ENCODE peak calls at places on chromosomes 4 and X, in five cellular contexts. Y is CD4-positive, alpha-beta T cell; S is hepatocyte; U is lung microvascular endothelial cell; W is hypothalamus. Q is an unnamed sample.

GRCh38 chr4:150588341-150588740 is 6.4 kb downstream of the MAB21L2 start:
- DNase-seq in Y (no peak), S (no peak), U (no peak), W (no peak), Q (no peak)

GRCh38 chrX:6226053-6226645 is 2.5 kb downstream of the NLGN4X start:
- DNase-seq in Y (no peak), S (peak; percentile 22), U (no peak), W (peak; percentile 1), Q (no peak)

GRCh38 chrX:54785901-54786300 is 12.2 kb downstream of the ITIH6 start:
- DNase-seq in Y (no peak), S (no peak), U (peak; percentile 20), W (no peak), Q (no peak)

GRCh38 chr4:80931645-80932215 is 98.8 kb upstream of the BMP3 start:
- DNase-seq in Y (no peak), S (no peak), U (no peak), W (no peak), Q (no peak)

GRCh38 chr4:2070421-2071251 is 11.5 kb downstream of the NAT8L start:
- DNase-seq in Y (no peak), S (no peak), U (no peak), W (no peak), Q (no peak)

GRCh38 chr4:173415885-173416658 is 17.2 kb upstream of the SCRG1 start:
- DNase-seq in Y (no peak), S (no peak), U (peak; percentile 28), W (no peak), Q (no peak)

GRCh38 chr4:84683065-84683464 is 100.1 kb downstream of the CDS1 start:
- DNase-seq in Y (no peak), S (no peak), U (no peak), W (no peak), Q (no peak)

GRCh38 chr4:124183926-124184325 is 528.6 kb downstream of the ANKRD50 start:
- DNase-seq in Y (no peak), S (no peak), U (no peak), W (no peak), Q (no peak)

GRCh38 chr4:73259552-73260140 is 1.0 kb upstream of the ANKRD17 start:
- DNase-seq in Y (no peak), S (peak; percentile 38), U (no peak), W (no peak), Q (no peak)

GRCh38 chr4:109721033-109721432 is 8.8 kb downstream of the PLA2G12A start:
- DNase-seq in Y (no peak), S (no peak), U (no peak), W (no peak), Q (no peak)

GRCh38 chr4:7383251-7383650 is 51.5 kb downstream of the PSAPL1 start:
- DNase-seq in Y (no peak), S (no peak), U (no peak), W (no peak), Q (no peak)

GRCh38 chr4:33579951-33580350 is 2664.4 kb downstream of the ARAP2 start:
- DNase-seq in Y (no peak), S (no peak), U (no peak), W (no peak), Q (no peak)

GRCh38 chr4:107153228-107153627 is 117.1 kb upstream of the DKK2 start:
- DNase-seq in Y (no peak), S (peak; percentile 15), U (peak; percentile 42), W (no peak), Q (no peak)

GRCh38 chr4:2827071-2827873 is 16.4 kb upstream of the ADD1 start:
- DNase-seq in Y (no peak), S (no peak), U (no peak), W (no peak), Q (no peak)

GRCh38 chr4:184644553-184645307 is 4.5 kb downstream of the CASP3 start:
- DNase-seq in Y (no peak), S (no peak), U (no peak), W (no peak), Q (no peak)

GRCh38 chr4:114077610-114078009 is 98.2 kb upstream of the ARSJ start:
- DNase-seq in Y (no peak), S (no peak), U (peak; percentile 93), W (no peak), Q (peak; percentile 51)

GRCh38 chr4:185782523-185782922 is 29.5 kb downstream of the SORBS2 start:
- DNase-seq in Y (no peak), S (peak; percentile 25), U (peak; percentile 53), W (no peak), Q (no peak)

GRCh38 chr4:98700630-98701029 is 42.2 kb upstream of the TSPAN5 start:
- DNase-seq in Y (no peak), S (no peak), U (no peak), W (no peak), Q (no peak)

GRCh38 chr4:4923208-4923607 is 63.7 kb downstream of the MSX1 start:
- DNase-seq in Y (no peak), S (no peak), U (no peak), W (no peak), Q (no peak)

GRCh38 chr4:8095956-8096689 is 62.5 kb downstream of the ABLIM2 start:
- DNase-seq in Y (no peak), S (no peak), U (peak; percentile 62), W (no peak), Q (no peak)

GRCh38 chr4:180909279-180909678 is 1333.9 kb upstream of the TENM3 start:
- DNase-seq in Y (no peak), S (peak; percentile 7), U (no peak), W (no peak), Q (no peak)

GRCh38 chrX:19702856-19703255 is 184.5 kb downstream of the SH3KBP1 start:
- DNase-seq in Y (no peak), S (no peak), U (no peak), W (no peak), Q (no peak)

GRCh38 chr4:113445286-113445685 is 316.3 kb downstream of the CAMK2D start:
- DNase-seq in Y (no peak), S (peak; percentile 32), U (no peak), W (no peak), Q (peak; percentile 61)

GRCh38 chrX:77014655-77015377 is 432.4 kb upstream of the FGF16 start:
- DNase-seq in Y (no peak), S (peak; percentile 43), U (no peak), W (no peak), Q (no peak)

GRCh38 chr4:52718123-52718522 is 33.1 kb downstream of the ERVMER34-1 start:
- DNase-seq in Y (no peak), S (no peak), U (no peak), W (no peak), Q (no peak)

GRCh38 chr4:41135761-41136160 is 78.6 kb downstream of the APBB2 start:
- DNase-seq in Y (no peak), S (no peak), U (no peak), W (no peak), Q (no peak)

GRCh38 chr4:137651128-137651527 is 118.8 kb upstream of the PCDH18 start:
- DNase-seq in Y (no peak), S (no peak), U (no peak), W (no peak), Q (no peak)

GRCh38 chr4:43126595-43126994 is 234.1 kb downstream of the GRXCR1 start:
- DNase-seq in Y (no peak), S (no peak), U (no peak), W (no peak), Q (no peak)

GRCh38 chrX:70998402-70999027 is 67.6 kb upstream of the SLC7A3 start:
- DNase-seq in Y (no peak), S (peak; percentile 58), U (peak; percentile 46), W (no peak), Q (no peak)